ENCODE peak calls at places on chromosomes 3 and 15, in eight cellular contexts. S is IMR-90, M is HAP-1, Q is gastrocnemius medialis, O is right lobe of liver, P is heart left ventricle, K is fibroblast of lung, J is uterus. A is an unnamed sample.

GRCh38 chr3:129604223-129604941 is 2.1 kb downstream of the PLXND1 start:
- DNase-seq in S (no peak), M (no peak), Q (no peak), O (no peak), P (no peak), K (no peak), J (no peak), A (no peak)

GRCh38 chr3:134916276-134916961 is 121.4 kb downstream of the EPHB1 start:
- DNase-seq in S (no peak), M (no peak), Q (no peak), O (no peak), P (no peak), K (no peak), J (no peak), A (no peak)

GRCh38 chr3:28171962-28172361 is 69.5 kb upstream of the CMC1 start:
- DNase-seq in S (peak; percentile 1), M (no peak), Q (no peak), O (no peak), P (no peak), K (no peak), J (no peak), A (no peak)

GRCh38 chr15:52010633-52011595 is 8.1 kb upstream of the MAPK6 start:
- DNase-seq in S (peak; percentile 97), M (no peak), Q (peak; percentile 62), O (no peak), P (no peak), K (peak; percentile 93), J (peak; percentile 25), A (no peak)

GRCh38 chr3:148309390-148310035 is 388.2 kb upstream of the AGTR1 start:
- DNase-seq in S (peak; percentile 51), M (peak; percentile 21), Q (no peak), O (no peak), P (no peak), K (peak; percentile 40), J (no peak), A (no peak)

GRCh38 chr3:150059729-150060128 is 89.0 kb upstream of the PFN2 start:
- DNase-seq in S (no peak), M (no peak), Q (no peak), O (no peak), P (no peak), K (peak; percentile 51), J (no peak), A (no peak)

GRCh38 chr15:71679223-71680078 is 130.9 kb upstream of the NR2E3 start:
- DNase-seq in S (peak; percentile 83), M (no peak), Q (no peak), O (no peak), P (no peak), K (peak; percentile 67), J (peak; percentile 33), A (no peak)

GRCh38 chr3:4493931-4494806 is 1.0 kb downstream of the ITPR1 start:
- DNase-seq in S (peak; percentile 21), M (peak; percentile 9), Q (no peak), O (no peak), P (peak; percentile 25), K (peak; percentile 38), J (peak; percentile 34), A (no peak)

GRCh38 chr3:105907790-105908189 is 39.0 kb upstream of the CBLB start:
- DNase-seq in S (no peak), M (no peak), Q (no peak), O (no peak), P (no peak), K (no peak), J (no peak), A (no peak)

GRCh38 chr15:77905301-77905920 is 172.1 kb downstream of the TBC1D2B start:
- DNase-seq in S (no peak), M (no peak), Q (no peak), O (peak; percentile 54), P (no peak), K (no peak), J (no peak), A (no peak)

GRCh38 chr3:11638669-11639402 is 4.9 kb downstream of the VGLL4 start:
- DNase-seq in S (no peak), M (no peak), Q (peak; percentile 71), O (no peak), P (no peak), K (no peak), J (no peak), A (no peak)

GRCh38 chr15:71447328-71448250 is 332.3 kb downstream of the THSD4 start:
- DNase-seq in S (peak; percentile 36), M (no peak), Q (no peak), O (no peak), P (no peak), K (peak; percentile 71), J (no peak), A (no peak)

GRCh38 chr3:142097099-142097843 is 52.1 kb downstream of the TFDP2 start:
- DNase-seq in S (no peak), M (no peak), Q (no peak), O (no peak), P (no peak), K (no peak), J (no peak), A (no peak)
- H3K4me1 ChIP-seq in S (no peaks in the 10 kb centered on the region), M (no peaks in the 10 kb centered on the region), Q (no peaks in the 10 kb centered on the region), O (no peaks in the 10 kb centered on the region), P (no peaks in the 10 kb centered on the region), K (no peaks in the 10 kb centered on the region), J (no peaks in the 10 kb centered on the region), A (no peaks in the 10 kb centered on the region)

GRCh38 chr15:84752195-84752594 is 3.8 kb downstream of the ZNF592 start:
- DNase-seq in S (no peak), M (no peak), Q (no peak), O (no peak), P (no peak), K (no peak), J (no peak), A (no peak)
- H3K4me3 ChIP-seq in S (no peak overlapping the region), M (no peak overlapping the region), Q (peak overlapping the region; percentile 7), O (no peak overlapping the region), P (no peak overlapping the region), K (peak overlapping the region; percentile 35), J (no peak overlapping the region), A (no peak overlapping the region)

GRCh38 chr15:92807971-92808571 is 92.1 kb upstream of the CHD2 start:
- DNase-seq in S (no peak), M (peak; percentile 38), Q (peak; percentile 48), O (no peak), P (no peak), K (no peak), J (no peak), A (no peak)
- H3K27me3 ChIP-seq in S (no peaks in the 10 kb centered on the region), M (no peaks in the 10 kb centered on the region), Q (no peaks in the 10 kb centered on the region), O (no peaks in the 10 kb centered on the region), P (no peaks in the 10 kb centered on the region), K (no peaks in the 10 kb centered on the region), J (no peaks in the 10 kb centered on the region), A (no peaks in the 10 kb centered on the region)

GRCh38 chr3:193779933-193780332 is 186.9 kb downstream of the OPA1 start:
- DNase-seq in S (no peak), M (no peak), Q (no peak), O (no peak), P (no peak), K (no peak), J (no peak), A (no peak)
- H3K4me1 ChIP-seq in S (no peaks in the 10 kb centered on the region), M (peaks cover 5% of the 10 kb centered on the region), Q (peaks cover 7% of the 10 kb centered on the region), O (no peaks in the 10 kb centered on the region), P (no peaks in the 10 kb centered on the region), K (no peaks in the 10 kb centered on the region), J (peaks cover 5% of the 10 kb centered on the region), A (peaks cover 3% of the 10 kb centered on the region)

GRCh38 chr3:49940667-49941249 is 808 bp downstream of the RBM6 start:
- DNase-seq in S (no peak), M (no peak), Q (no peak), O (no peak), P (no peak), K (no peak), J (no peak), A (no peak)
- H3K4me3 ChIP-seq in S (peak overlapping the region; percentile 80), M (peak overlapping the region; percentile 96), Q (peak overlapping the region; percentile 77), O (peak overlapping the region; percentile 75), P (peak overlapping the region; percentile 80), K (peak overlapping the region; percentile 85), J (peak overlapping the region; percentile 86), A (peak overlapping the region; percentile 73)

GRCh38 chr15:75952512-75952911 is 48.8 kb downstream of the FBXO22 start:
- DNase-seq in S (no peak), M (no peak), Q (no peak), O (no peak), P (no peak), K (no peak), J (no peak), A (no peak)
- H3K27me3 ChIP-seq in S (no peaks in the 10 kb centered on the region), M (peaks cover 2% of the 10 kb centered on the region), Q (no peaks in the 10 kb centered on the region), O (no peaks in the 10 kb centered on the region), P (peaks cover 3% of the 10 kb centered on the region), K (no peaks in the 10 kb centered on the region), J (no peaks in the 10 kb centered on the region), A (no peaks in the 10 kb centered on the region)

GRCh38 chr15:68993276-68993675 is 21.2 kb upstream of the NOX5 start:
- DNase-seq in S (no peak), M (no peak), Q (no peak), O (no peak), P (no peak), K (peak; percentile 50), J (no peak), A (no peak)
- H3K4me1 ChIP-seq in S (peaks cover 1% of the 10 kb centered on the region), M (peaks cover 5% of the 10 kb centered on the region), Q (peaks cover 15% of the 10 kb centered on the region), O (no peaks in the 10 kb centered on the region), P (no peaks in the 10 kb centered on the region), K (no peaks in the 10 kb centered on the region), J (no peaks in the 10 kb centered on the region), A (no peaks in the 10 kb centered on the region)

DNA sequence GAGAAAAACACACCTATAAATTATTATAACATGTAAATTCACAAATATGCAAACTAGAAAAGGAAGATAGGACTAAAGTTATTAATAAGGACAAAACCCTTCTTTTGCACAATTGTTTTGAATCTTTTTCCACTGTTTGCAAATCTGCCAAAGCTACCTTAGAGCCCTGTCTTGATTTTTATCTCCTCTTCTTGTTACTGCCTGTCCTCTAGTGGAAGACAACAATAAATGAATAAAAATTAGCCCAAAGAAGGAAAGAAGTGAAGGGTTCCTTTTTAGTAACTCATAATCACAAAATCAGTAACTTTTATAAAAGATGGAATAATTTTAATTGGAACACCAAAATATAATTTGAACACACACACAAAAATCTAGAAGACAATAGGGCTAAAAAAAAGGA is 2.7 kb downstream of the CD200R1 start:
- DNase-seq in S (no peak), M (no peak), Q (no peak), O (no peak), P (no peak), K (no peak), J (no peak), A (no peak)
- H3K4me3 ChIP-seq in S (no peak overlapping the region), M (no peak overlapping the region), Q (no peak overlapping the region), O (no peak overlapping the region), P (no peak overlapping the region), K (no peak overlapping the region), J (no peak overlapping the region), A (peak overlapping the region; percentile 60)

A was measured in CD8-positive, alpha-beta memory T cell.